ENCODE peak calls at places on chromosome 2, in eight cellular contexts. J is GM10248, B is Peyer's patch, Q is astrocyte, Z is stomach, S is neural progenitor cell, W is Calu3, L is psoas muscle. N is an unnamed sample.

GRCh38 chr2:112541315-112542122 is 746 bp upstream of the POLR1B start:
- DNase-seq in J (peak; percentile 39), B (no peak), Q (no peak), Z (no peak), S (peak; percentile 79), W (peak; percentile 61), L (peak; percentile 82), N (peak; percentile 69)

GRCh38 chr2:9112079-9112721 is 94.4 kb upstream of the ASAP2 start:
- DNase-seq in J (no peak), B (no peak), Q (peak; percentile 91), Z (peak; percentile 42), S (no peak), W (peak; percentile 47), L (no peak), N (no peak)

GRCh38 chr2:215554689-215555088 is 118.8 kb upstream of the FN1 start:
- DNase-seq in J (no peak), B (no peak), Q (peak; percentile 71), Z (no peak), S (no peak), W (no peak), L (no peak), N (no peak)

GRCh38 chr2:152126664-152127063 is 27.8 kb upstream of the CACNB4 start:
- DNase-seq in J (no peak), B (no peak), Q (no peak), Z (no peak), S (no peak), W (no peak), L (no peak), N (no peak)

GRCh38 chr2:216713691-216714411 is 18.5 kb upstream of the IGFBP5 start:
- DNase-seq in J (no peak), B (no peak), Q (peak; percentile 92), Z (no peak), S (no peak), W (no peak), L (peak; percentile 74), N (no peak)

GRCh38 chr2:189421644-189422043 is 19.6 kb upstream of the WDR75 start:
- DNase-seq in J (no peak), B (no peak), Q (peak; percentile 85), Z (no peak), S (no peak), W (no peak), L (no peak), N (no peak)

GRCh38 chr2:230124235-230124634 is 55.5 kb upstream of the SLC16A14 start:
- DNase-seq in J (no peak), B (no peak), Q (no peak), Z (no peak), S (no peak), W (no peak), L (no peak), N (no peak)

GRCh38 chr2:57760448-57760847 is 286.2 kb upstream of the VRK2 start:
- DNase-seq in J (peak; percentile 40), B (no peak), Q (no peak), Z (no peak), S (peak; percentile 13), W (no peak), L (no peak), N (no peak)

GRCh38 chr2:42872736-42873135 is 80.4 kb upstream of the HAAO start:
- DNase-seq in J (no peak), B (no peak), Q (no peak), Z (no peak), S (no peak), W (no peak), L (no peak), N (no peak)

GRCh38 chr2:120593921-120594686 is 141.6 kb upstream of the GLI2 start:
- DNase-seq in J (no peak), B (no peak), Q (no peak), Z (no peak), S (no peak), W (no peak), L (peak; percentile 5), N (no peak)

GRCh38 chr2:96400049-96401000 is 64.8 kb downstream of the NCAPH start:
- DNase-seq in J (no peak), B (no peak), Q (no peak), Z (no peak), S (no peak), W (no peak), L (no peak), N (no peak)

GRCh38 chr2:239250216-239251071 is 150.4 kb downstream of the HDAC4 start:
- DNase-seq in J (no peak), B (peak; percentile 43), Q (no peak), Z (no peak), S (no peak), W (no peak), L (peak; percentile 70), N (no peak)

GRCh38 chr2:239253264-239253663 is 147.6 kb downstream of the HDAC4 start:
- DNase-seq in J (peak; percentile 80), B (peak; percentile 33), Q (no peak), Z (no peak), S (no peak), W (no peak), L (no peak), N (no peak)

GRCh38 chr2:239253705-239254104 is 147.1 kb downstream of the HDAC4 start:
- DNase-seq in J (no peak), B (peak; percentile 46), Q (no peak), Z (peak; percentile 25), S (no peak), W (no peak), L (peak; percentile 57), N (no peak)

GRCh38 chr2:239252433-239253200 is 148.2 kb downstream of the HDAC4 start:
- DNase-seq in J (no peak), B (peak; percentile 63), Q (no peak), Z (no peak), S (no peak), W (no peak), L (peak; percentile 94), N (no peak)

DNA sequence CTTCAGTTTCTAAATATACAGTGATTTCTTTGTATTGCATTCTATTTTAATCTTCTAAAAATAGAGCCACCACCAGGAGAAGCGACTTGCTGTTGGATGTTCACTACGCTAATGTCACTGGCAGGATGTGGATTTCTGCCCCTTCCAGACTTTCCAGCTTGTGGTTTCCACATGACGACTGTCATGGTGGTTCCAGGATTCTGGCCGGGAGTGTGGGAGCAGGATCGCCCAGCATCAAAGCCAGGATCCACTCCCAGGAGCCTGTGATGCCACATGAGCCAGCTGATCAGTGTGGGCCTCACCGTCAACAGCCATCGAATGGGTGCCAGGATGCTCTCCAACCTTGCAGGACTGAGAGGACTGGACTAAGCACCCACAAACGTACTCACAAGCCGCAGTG is 148.8 kb downstream of the HDAC4 start:
- DNase-seq in J (no peak), B (peak; percentile 34), Q (no peak), Z (no peak), S (no peak), W (no peak), L (peak; percentile 62), N (no peak)
- TF ChIP-seq CTCF in J (no peak), B (no peak), Q (no peak), Z (no peak), S (no peak), W (no peak), L (no peak), N (no peak)

GRCh38 chr2:4053769-4054493 is 350.6 kb downstream of the DCDC2C start:
- DNase-seq in J (no peak), B (no peak), Q (no peak), Z (no peak), S (no peak), W (no peak), L (no peak), N (no peak)
- TF ChIP-seq CTCF in J (no peak), B (no peak), Q (peak; percentile 8), Z (no peak), S (peak; percentile 16), W (no peak), L (no peak), N (no peak)

GRCh38 chr2:132837764-132838163 is 167.8 kb upstream of the LYPD1 start:
- DNase-seq in J (no peak), B (no peak), Q (no peak), Z (no peak), S (peak; percentile 20), W (no peak), L (no peak), N (no peak)
- TF ChIP-seq CTCF in J (no peak), B (no peak), Q (no peak), Z (no peak), S (no peak), W (no peak), L (no peak), N (no peak)

GRCh38 chr2:173571021-173571821 is 216.5 kb downstream of the CDCA7 start:
- DNase-seq in J (peak; percentile 15), B (no peak), Q (no peak), Z (no peak), S (peak; percentile 68), W (peak; percentile 34), L (no peak), N (peak; percentile 11)
- TF ChIP-seq CTCF in J (no peak), B (no peak), Q (peak; percentile 31), Z (peak; percentile 23), S (peak; percentile 61), W (peak; percentile 75), L (peak; percentile 47), N (peak; percentile 21)

DNA sequence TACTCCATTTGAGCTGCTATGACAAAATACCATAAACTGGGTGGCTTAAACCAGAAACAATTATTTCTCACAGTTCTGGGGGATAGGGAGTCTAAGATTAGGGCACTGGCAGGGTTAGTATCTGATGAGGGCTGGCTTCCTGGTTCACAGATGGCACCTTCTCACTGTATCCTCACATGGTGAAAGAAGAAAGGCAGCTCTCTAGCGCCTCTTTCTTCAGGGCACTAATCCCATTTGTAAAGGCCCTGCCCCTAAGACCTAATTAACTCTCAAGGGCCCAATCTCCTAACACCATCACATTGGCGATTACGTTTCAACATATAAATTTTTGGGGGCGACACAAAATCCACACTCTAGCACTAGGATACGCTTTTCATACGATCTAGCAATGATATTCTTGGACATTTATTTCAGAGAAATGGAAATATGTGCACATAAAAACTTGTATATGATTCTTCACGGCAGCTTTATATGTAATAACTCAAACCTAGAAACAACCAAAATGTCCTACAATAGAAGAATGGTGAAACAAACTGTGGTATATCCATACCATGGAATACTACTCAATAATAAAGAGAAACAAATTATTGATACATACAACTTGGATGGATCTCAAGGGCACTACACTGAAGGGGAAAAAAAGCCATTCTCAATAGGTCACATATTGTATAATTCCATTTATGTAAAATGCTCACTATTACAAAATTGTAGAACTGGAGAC is 111.0 kb downstream of the BCL2L11 start:
- DNase-seq in J (no peak), B (no peak), Q (no peak), Z (no peak), S (no peak), W (no peak), L (no peak), N (no peak)
- TF ChIP-seq CTCF in J (no peak), B (no peak), Q (no peak), Z (no peak), S (no peak), W (no peak), L (no peak), N (no peak)